ENCODE peak calls at places on chromosome 21, in six cellular contexts. I is GM12891, O is K562, C is HepG2, Y is H1, E is GM12878. B is an unnamed sample.

GRCh38 chr21:42651515-42652401 is 1.7 kb upstream of the PDE9A start:
- DNase-seq in I (no peak), O (no peak), C (no peak), Y (no peak), E (no peak), B (no peak)

GRCh38 chr21:16709866-16710550 is 802.8 kb upstream of the CXADR start:
- DNase-seq in I (no peak), O (no peak), C (peak), Y (no peak), E (no peak), B (no peak)

GRCh38 chr21:38858429-38859205 is 52.9 kb downstream of the ETS2 start:
- DNase-seq in I (no peak), O (no peak), C (no peak), Y (no peak), E (no peak), B (no peak)

GRCh38 chr21:25855591-25855990 is 120.8 kb downstream of the GABPA start:
- DNase-seq in I (no peak), O (no peak), C (no peak), Y (no peak), E (peak), B (no peak)

GRCh38 chr21:41369105-41369914 is 7.5 kb downstream of the MX2 start:
- DNase-seq in I (peak), O (no peak), C (peak), Y (no peak), E (peak), B (peak)

GRCh38 chr21:38861006-38861405 is 55.3 kb downstream of the ETS2 start:
- DNase-seq in I (no peak), O (no peak), C (no peak), Y (no peak), E (no peak), B (no peak)

GRCh38 chr21:44065428-44065827 is 41.8 kb upstream of the PWP2 start:
- DNase-seq in I (no peak), O (no peak), C (no peak), Y (no peak), E (no peak), B (no peak)

GRCh38 chr21:44517175-44517899 is 22.7 kb downstream of the KRTAP10-1 start:
- DNase-seq in I (no peak), O (peak), C (peak), Y (no peak), E (peak), B (no peak)

GRCh38 chr21:37207441-37208009 is 59.6 kb downstream of the VPS26C start:
- DNase-seq in I (no peak), O (no peak), C (peak), Y (no peak), E (peak), B (peak)

GRCh38 chr21:38797470-38797869 is 8.3 kb upstream of the ETS2 start:
- DNase-seq in I (no peak), O (peak), C (peak), Y (no peak), E (no peak), B (no peak)

GRCh38 chr21:38330671-38331070 is 73.9 kb downstream of the KCNJ15 start:
- DNase-seq in I (no peak), O (no peak), C (no peak), Y (no peak), E (no peak), B (no peak)

GRCh38 chr21:43192501-43193081 is 23.8 kb downstream of the CRYAA start:
- DNase-seq in I (no peak), O (no peak), C (no peak), Y (no peak), E (no peak), B (no peak)

GRCh38 chr21:42147386-42148020 is 71.4 kb upstream of the ABCG1 start:
- DNase-seq in I (no peak), O (no peak), C (no peak), Y (no peak), E (no peak), B (no peak)

GRCh38 chr21:38875694-38876492 is 70.2 kb downstream of the ETS2 start:
- DNase-seq in I (no peak), O (no peak), C (no peak), Y (no peak), E (no peak), B (no peak)

GRCh38 chr21:21624674-21625073 is 626.5 kb downstream of the NCAM2 start:
- DNase-seq in I (no peak), O (no peak), C (no peak), Y (no peak), E (no peak), B (no peak)

GRCh38 chr21:30434033-30434631 is 4.1 kb downstream of the KRTAP13-4 start:
- DNase-seq in I (no peak), O (peak), C (no peak), Y (peak), E (no peak), B (no peak)

GRCh38 chr21:39633043-39633442 is 20.3 kb downstream of the B3GALT5 start:
- DNase-seq in I (no peak), O (no peak), C (no peak), Y (no peak), E (no peak), B (no peak)

GRCh38 chr21:40902993-40903392 is 56.0 kb upstream of the DSCAM start:
- DNase-seq in I (no peak), O (no peak), C (no peak), Y (no peak), E (no peak), B (no peak)

GRCh38 chr21:41725421-41726021 is 41.3 kb downstream of the RIPK4 start:
- DNase-seq in I (no peak), O (no peak), C (no peak), Y (no peak), E (no peak), B (no peak)

GRCh38 chr21:37699024-37699770 is 217.1 kb downstream of the KCNJ6 start:
- DNase-seq in I (no peak), O (no peak), C (no peak), Y (no peak), E (no peak), B (no peak)

GRCh38 chr21:15139881-15140280 is 75.1 kb upstream of the NRIP1 start:
- DNase-seq in I (no peak), O (no peak), C (no peak), Y (no peak), E (no peak), B (no peak)

GRCh38 chr21:37870229-37870628 is 46.0 kb downstream of the KCNJ6 start:
- DNase-seq in I (no peak), O (no peak), C (no peak), Y (no peak), E (no peak), B (no peak)

GRCh38 chr21:37074546-37074945 is 1.5 kb downstream of the TTC3 start:
- DNase-seq in I (no peak), O (no peak), C (no peak), Y (no peak), E (no peak), B (no peak)

GRCh38 chr21:29080454-29080930 is 7.0 kb upstream of the CCT8 start:
- DNase-seq in I (no peak), O (no peak), C (no peak), Y (no peak), E (no peak), B (no peak)

GRCh38 chr21:29626787-29627470 is 312.9 kb downstream of the GRIK1 start:
- DNase-seq in I (no peak), O (no peak), C (no peak), Y (no peak), E (no peak), B (no peak)

GRCh38 chr21:14096577-14096976 is 114.2 kb downstream of the LIPI start:
- DNase-seq in I (no peak), O (no peak), C (no peak), Y (no peak), E (no peak), B (no peak)

GRCh38 chr21:16851054-16851453 is 661.8 kb upstream of the CXADR start:
- DNase-seq in I (no peak), O (peak), C (peak), Y (no peak), E (no peak), B (no peak)

GRCh38 chr21:40531016-40531415 is 315.9 kb downstream of the DSCAM start:
- DNase-seq in I (no peak), O (no peak), C (no peak), Y (no peak), E (no peak), B (no peak)

GRCh38 chr21:39604951-39605350 is 7.8 kb upstream of the B3GALT5 start:
- DNase-seq in I (no peak), O (no peak), C (no peak), Y (no peak), E (no peak), B (no peak)

GRCh38 chr21:36532769-36533467 is 53.0 kb upstream of the CLDN14 start:
- DNase-seq in I (no peak), O (no peak), C (no peak), Y (no peak), E (no peak), B (no peak)

GRCh38 chr21:26130249-26130896 is 40.2 kb downstream of the APP start:
- DNase-seq in I (no peak), O (no peak), C (no peak), Y (no peak), E (no peak), B (no peak)

GRCh38 chr21:37413553-37414291 is 47.1 kb downstream of the DYRK1A start:
- DNase-seq in I (no peak), O (no peak), C (no peak), Y (no peak), E (no peak), B (no peak)

GRCh38 chr21:27564684-27565280 is 597.9 kb upstream of the ADAMTS5 start:
- DNase-seq in I (no peak), O (no peak), C (no peak), Y (peak), E (no peak), B (no peak)

GRCh38 chr21:28972398-28972797 is 20.3 kb downstream of the LTN1 start:
- DNase-seq in I (no peak), O (no peak), C (no peak), Y (no peak), E (no peak), B (no peak)

GRCh38 chr21:42118121-42118795 is 47.1 kb downstream of the UMODL1 start:
- DNase-seq in I (no peak), O (no peak), C (no peak), Y (no peak), E (no peak), B (no peak)

GRCh38 chr21:16534408-16535099 is 804.8 kb downstream of the USP25 start:
- DNase-seq in I (no peak), O (no peak), C (no peak), Y (no peak), E (no peak), B (no peak)

GRCh38 chr21:23861908-23862504 is 1745.3 kb downstream of the MRPL39 start:
- DNase-seq in I (no peak), O (no peak), C (no peak), Y (no peak), E (no peak), B (no peak)

GRCh38 chr21:43305336-43305665 is 121.6 kb downstream of the SIK1 start:
- DNase-seq in I (no peak), O (no peak), C (no peak), Y (no peak), E (no peak), B (no peak)

GRCh38 chr21:44370771-44371410 is 17.5 kb downstream of the TRPM2 start:
- DNase-seq in I (no peak), O (no peak), C (no peak), Y (no peak), E (no peak), B (no peak)

DNA sequence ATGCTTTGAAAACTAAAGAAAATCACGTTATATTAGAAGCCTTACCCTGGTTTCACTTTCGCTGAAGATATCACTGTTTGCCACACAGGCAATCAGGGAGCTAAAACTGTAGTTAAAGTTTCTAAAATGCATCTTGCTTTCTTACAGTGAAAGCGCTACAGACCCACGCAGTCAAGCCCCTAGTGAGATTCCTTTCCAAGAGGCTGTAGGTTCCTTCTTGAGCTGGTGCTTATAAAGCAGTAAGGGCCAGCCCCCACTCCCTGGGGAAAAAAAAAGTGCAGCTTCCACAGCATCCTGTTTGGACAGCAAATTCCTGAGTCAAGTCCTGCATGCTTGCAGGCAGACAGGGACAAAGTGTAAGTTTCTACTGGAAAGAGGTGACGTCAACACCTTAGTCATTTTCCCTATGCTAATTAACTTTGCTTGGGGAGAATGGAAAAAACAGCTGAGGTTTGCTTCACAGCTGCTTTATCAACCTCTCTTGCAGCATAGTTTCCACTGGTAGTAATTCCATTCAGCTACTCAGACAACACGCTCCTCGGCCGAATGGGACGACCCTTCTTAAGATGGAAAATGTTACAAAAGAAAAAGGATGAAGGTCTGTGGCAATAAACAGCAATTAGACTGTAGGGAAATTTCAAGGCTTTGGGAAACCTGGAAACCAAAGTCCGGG is 14.7 kb upstream of the KCNE1 start:
- DNase-seq in I (no peak), O (no peak), C (peak), Y (no peak), E (no peak), B (no peak)
- TF ChIP-seq POLR2A in I (no peak), O (no peak), C (peak), Y (no peak), E (no peak), B (no peak)

GRCh38 chr21:31501921-31502320 is 157.6 kb upstream of the SOD1 start:
- DNase-seq in I (no peak), O (no peak), C (no peak), Y (no peak), E (no peak), B (no peak)
- TF ChIP-seq TAF1 in I (no peak), O (no peak), C (no peak), Y (no peak), E (no peak), B (no peak)

DNA sequence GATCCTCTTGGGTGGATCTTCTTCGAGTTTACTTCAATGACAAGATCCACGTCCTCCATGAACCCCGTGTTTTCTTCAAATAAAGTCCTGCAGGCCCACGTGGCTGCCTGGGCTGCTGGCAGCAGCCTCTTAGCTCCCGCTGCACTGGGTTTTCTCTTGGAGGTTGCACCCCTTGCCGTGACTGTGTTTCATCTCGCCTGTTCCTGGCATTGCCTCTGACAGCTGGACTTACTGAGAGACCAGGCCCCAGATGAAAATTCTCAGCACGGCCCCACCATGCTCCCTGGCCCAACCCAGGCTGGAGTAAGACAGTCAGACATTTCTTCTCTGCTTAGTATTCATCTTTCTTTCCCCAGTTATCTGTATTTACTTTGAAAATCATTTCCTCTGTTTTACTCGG is 274.8 kb upstream of the RUNX1 start:
- DNase-seq in I (no peak), O (no peak), C (no peak), Y (no peak), E (no peak), B (no peak)
- TF ChIP-seq POLR2AphosphoS5 in I (no peak), O (no peak), C (no peak), Y (no peak), E (no peak), B (no peak)

DNA sequence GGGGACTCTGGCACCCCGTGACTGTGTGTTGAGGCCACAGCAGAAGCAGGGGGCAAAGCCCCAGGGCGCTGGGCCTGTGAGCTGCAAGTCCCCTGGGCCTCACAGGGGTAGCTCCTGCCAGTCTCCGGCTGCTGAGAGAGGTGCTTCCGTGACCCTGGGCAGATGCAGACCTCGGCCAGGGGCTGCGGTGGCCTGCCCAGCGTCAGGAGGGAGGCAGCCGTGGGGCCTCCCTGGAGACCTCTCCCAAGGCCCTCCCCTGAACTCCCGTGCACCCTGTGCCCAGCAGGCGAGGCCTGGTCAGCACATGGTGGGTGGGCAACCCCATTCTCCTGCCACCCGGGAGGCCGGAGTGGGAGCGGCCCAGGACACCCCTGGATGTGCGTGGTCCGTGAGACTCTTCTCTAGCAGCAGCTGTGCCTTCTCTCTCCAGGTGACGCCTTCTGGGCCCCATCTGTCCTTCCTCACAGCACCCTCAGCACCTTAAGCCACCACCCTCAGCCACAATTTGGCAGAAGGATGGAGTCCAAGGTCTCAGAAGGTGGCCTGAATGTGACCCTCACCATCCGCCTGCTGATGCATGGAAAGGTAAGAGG is 85.7 kb upstream of the COL6A1 start:
- DNase-seq in I (no peak), O (no peak), C (no peak), Y (no peak), E (no peak), B (no peak)
- TF ChIP-seq POLR2A in I (no peak), O (no peak), C (no peak), Y (no peak), E (no peak), B (no peak)